ENCODE peak calls at places on chromosomes 6 and 20, in seven cellular contexts. F is progenitor cell of endocrine pancreas, N is activated T-helper 1 cell treated with Interleukin-2 at 50 U/mL for 16 hours, D is hypothalamus, J is AG08395, S is left ventricle myocardium inferior, T is T follicular helper cell. C is an unnamed sample.

GRCh38 chr6:93318127-93318526 is 101.2 kb downstream of the EPHA7 start:
- DNase-seq in J (no peak), S (no peak), N (no peak), T (no peak), D (no peak), F (no peak), C (no peak)

GRCh38 chr20:57900226-57900905 is 190.6 kb upstream of the PMEPA1 start:
- DNase-seq in T (no peak), S (no peak), D (no peak), F (no peak), N (no peak), J (no peak), C (no peak)

GRCh38 chr6:16600026-16600425 is 161.2 kb downstream of the ATXN1 start:
- DNase-seq in T (no peak), N (no peak), D (no peak), F (no peak), J (no peak), S (no peak), C (no peak)

GRCh38 chr20:59207742-59208357 is 44.2 kb downstream of the ZNF831 start:
- DNase-seq in T (peak; percentile 77), S (peak; percentile 44), F (no peak), D (peak; percentile 37), N (peak; percentile 62), J (peak; percentile 29), C (no peak)

GRCh38 chr20:51528263-51529026 is 14.1 kb downstream of the NFATC2 start:
- DNase-seq in J (no peak), F (no peak), T (no peak), N (no peak), D (no peak), S (no peak), C (no peak)

GRCh38 chr6:127941228-127941627 is 40.4 kb upstream of the THEMIS start:
- DNase-seq in N (no peak), J (no peak), S (no peak), T (no peak), F (no peak), D (no peak), C (no peak)

GRCh38 chr6:166419268-166419667 is 36.5 kb upstream of the MPC1 start:
- DNase-seq in T (no peak), S (no peak), N (peak; percentile 52), J (no peak), D (no peak), F (no peak), C (peak; percentile 45)

GRCh38 chr6:11710968-11711643 is 67.5 kb downstream of the ADTRP start:
- DNase-seq in F (no peak), J (no peak), N (no peak), D (no peak), S (no peak), T (no peak), C (no peak)

GRCh38 chr6:42025790-42026311 is 24.5 kb upstream of the TAF8 start:
- DNase-seq in T (no peak), J (no peak), S (no peak), F (no peak), N (no peak), D (no peak), C (no peak)

GRCh38 chr6:1479095-1479494 is 89.7 kb downstream of the FOXF2 start:
- DNase-seq in J (peak; percentile 74), T (no peak), N (no peak), S (no peak), D (no peak), F (no peak), C (no peak)

GRCh38 chr20:24617080-24617432 is 147.6 kb downstream of the SYNDIG1 start:
- DNase-seq in S (no peak), D (no peak), F (no peak), N (no peak), T (no peak), J (no peak), C (no peak)

GRCh38 chr20:44204156-44204831 is 6.3 kb downstream of the OSER1 start:
- DNase-seq in J (peak; percentile 93), T (no peak), D (no peak), S (no peak), N (no peak), F (no peak), C (no peak)

GRCh38 chr20:57450419-57450818 is 59.2 kb downstream of the RBM38 start:
- DNase-seq in N (no peak), F (no peak), D (no peak), J (peak; percentile 58), S (peak; percentile 56), T (no peak), C (peak; percentile 73)

GRCh38 chr6:7143161-7143974 is 35.6 kb downstream of the RREB1 start:
- DNase-seq in F (no peak), T (no peak), D (no peak), N (no peak), S (no peak), J (no peak), C (no peak)

GRCh38 chr6:18632670-18633410 is 245.7 kb downstream of the RNF144B start:
- DNase-seq in N (no peak), S (no peak), D (no peak), J (peak; percentile 10), T (no peak), F (no peak), C (no peak)

GRCh38 chr6:107614828-107615227 is 124.9 kb downstream of the SOBP start:
- DNase-seq in T (no peak), D (no peak), J (no peak), N (no peak), F (no peak), S (no peak), C (no peak)

GRCh38 chr6:16239090-16239797 is 857 bp downstream of the GMPR start:
- DNase-seq in T (no peak), N (no peak), S (peak; percentile 80), F (no peak), J (peak; percentile 42), D (peak; percentile 44), C (no peak)